ENCODE peak calls at places on chromosomes 7 and 10, in nine cellular contexts. P, F, V, X, W, C, R, Y and K are unnamed samples.

GRCh38 chr7:44196450-44196872 is 4.3 kb upstream of the YKT6 start:
- DNase-seq in P (peak; percentile 20), W (peak; percentile 49), R (peak; percentile 67), F (peak; percentile 76), C (peak; percentile 45), V (no peak), X (peak; percentile 45), Y (no peak), K (no peak)

GRCh38 chr10:103578782-103579382 is 85.4 kb downstream of the NEURL1 start:
- DNase-seq in Y (no peak), C (no peak), R (peak; percentile 71), W (no peak), F (peak; percentile 33), X (no peak), V (no peak), P (no peak), K (no peak)

GRCh38 chr10:78397796-78398195 is 364.1 kb downstream of the RPS24 start:
- DNase-seq in Y (no peak), C (no peak), F (no peak), X (no peak), P (no peak), R (no peak), V (no peak), W (no peak), K (no peak)

GRCh38 chr10:74754397-74754796 is 72.0 kb upstream of the KAT6B start:
- DNase-seq in F (no peak), P (no peak), X (no peak), Y (no peak), R (no peak), C (no peak), V (no peak), W (peak; percentile 18), K (no peak)

GRCh38 chr7:119999743-120000475 is 273.1 kb upstream of the KCND2 start:
- DNase-seq in C (no peak), F (no peak), R (no peak), Y (no peak), P (no peak), V (no peak), X (no peak), W (no peak), K (no peak)

GRCh38 chr7:21944616-21945373 is 904 bp downstream of the CDCA7L start:
- DNase-seq in X (peak; percentile 48), C (peak; percentile 63), R (peak; percentile 85), V (peak; percentile 88), F (peak; percentile 16), Y (no peak), P (no peak), W (peak; percentile 8), K (no peak)

GRCh38 chr7:31892099-31892787 is 178.0 kb downstream of the PDE1C start:
- DNase-seq in Y (no peak), R (no peak), P (no peak), V (no peak), F (no peak), X (no peak), C (no peak), W (no peak), K (no peak)

GRCh38 chr7:977326-978048 is 2.1 kb upstream of the COX19 start:
- DNase-seq in W (no peak), P (no peak), V (peak; percentile 76), R (peak; percentile 96), Y (no peak), F (peak; percentile 36), X (no peak), C (no peak), K (peak; percentile 31)

GRCh38 chr10:103800110-103800509 is 55.3 kb downstream of the SH3PXD2A start:
- DNase-seq in R (no peak), X (no peak), V (no peak), P (no peak), Y (no peak), F (no peak), C (no peak), W (no peak), K (no peak)

GRCh38 chr10:113060221-113061053 is 110.4 kb downstream of the TCF7L2 start:
- DNase-seq in P (no peak), V (no peak), Y (no peak), R (no peak), W (no peak), C (no peak), F (no peak), X (no peak), K (peak; percentile 44)

GRCh38 chr7:17552952-17553351 is 254.5 kb downstream of the AHR start:
- DNase-seq in X (no peak), W (peak; percentile 70), P (no peak), V (no peak), C (no peak), Y (no peak), F (no peak), R (no peak), K (no peak)

GRCh38 chr7:4837041-4837813 is 24.6 kb downstream of the PAPOLB start:
- DNase-seq in V (peak; percentile 67), Y (no peak), R (no peak), W (no peak), C (no peak), X (no peak), P (no peak), F (no peak), K (no peak)

GRCh38 chr7:157018997-157019591 is 8.6 kb upstream of the MNX1 start:
- DNase-seq in C (no peak), F (no peak), W (no peak), Y (no peak), P (no peak), X (no peak), R (peak; percentile 38), V (peak; percentile 66), K (no peak)

GRCh38 chr10:88819290-88819689 is 16.8 kb downstream of the LIPM start:
- DNase-seq in F (no peak), Y (no peak), X (no peak), P (no peak), C (no peak), V (no peak), W (peak; percentile 55), R (no peak), K (no peak)

GRCh38 chr10:81116990-81117389 is 579.3 kb downstream of the SH2D4B start:
- DNase-seq in W (no peak), R (peak; percentile 16), V (no peak), Y (no peak), C (no peak), X (no peak), P (no peak), F (no peak), K (no peak)

GRCh38 chr7:153415632-153416031 is 636.6 kb upstream of the DPP6 start:
- DNase-seq in C (no peak), R (no peak), X (no peak), P (no peak), V (no peak), F (no peak), W (no peak), Y (no peak), K (no peak)

GRCh38 chr7:48299580-48300169 is 128.4 kb downstream of the ABCA13 start:
- DNase-seq in W (peak; percentile 68), V (no peak), R (peak; percentile 81), Y (peak; percentile 55), X (peak; percentile 66), C (peak; percentile 60), P (peak; percentile 12), F (peak; percentile 53), K (peak; percentile 42)

GRCh38 chr7:139771001-139771956 is 6.5 kb downstream of the HIPK2 start:
- DNase-seq in W (peak; percentile 35), F (peak; percentile 72), V (no peak), R (peak; percentile 18), P (peak; percentile 54), X (no peak), Y (peak; percentile 87), C (no peak), K (no peak)

GRCh38 chr10:22229756-22230330 is 12.0 kb upstream of the EBLN1 start:
- DNase-seq in W (peak; percentile 8), F (no peak), V (no peak), Y (no peak), C (no peak), R (peak; percentile 44), P (no peak), X (no peak), K (no peak)

GRCh38 chr10:126387931-126388911 is at the start of gene ADAM12:
- DNase-seq in R (no peak), W (peak; percentile 78), X (peak; percentile 30), F (peak; percentile 18), P (peak; percentile 27), Y (no peak), C (no peak), V (no peak), K (no peak)

GRCh38 chr10:124474502-124475070 is 13.0 kb downstream of the LHPP start:
- DNase-seq in W (no peak), X (no peak), C (no peak), V (no peak), P (no peak), Y (no peak), R (no peak), F (no peak), K (no peak)

GRCh38 chr7:19262794-19263193 is 117.6 kb upstream of the FERD3L start:
- DNase-seq in V (no peak), Y (no peak), F (no peak), R (peak; percentile 2), X (no peak), C (no peak), P (no peak), W (no peak), K (no peak)

GRCh38 chr10:102163342-102163989 is 11.3 kb downstream of the NOLC1 start:
- DNase-seq in P (no peak), C (no peak), W (no peak), R (no peak), V (no peak), X (no peak), Y (no peak), F (no peak), K (no peak)

GRCh38 chr10:102918817-102919236 is 733 bp downstream of the CNNM2 start:
- DNase-seq in R (no peak), P (no peak), F (peak; percentile 33), W (no peak), C (peak; percentile 52), Y (no peak), V (peak; percentile 87), X (peak; percentile 56), K (no peak)

GRCh38 chr10:14595526-14596182 is 179.0 kb downstream of the FAM107B start:
- DNase-seq in R (no peak), V (no peak), P (no peak), F (no peak), C (no peak), Y (no peak), X (no peak), W (no peak), K (no peak)

GRCh38 chr10:4947039-4947634 is 16.1 kb upstream of the AKR1C1 start:
- DNase-seq in X (no peak), V (no peak), W (peak; percentile 60), P (no peak), Y (no peak), R (no peak), C (no peak), F (no peak), K (no peak)

GRCh38 chr7:121634356-121634755 is 238.2 kb upstream of the FAM3C start:
- DNase-seq in R (no peak), V (no peak), F (no peak), W (no peak), Y (no peak), C (no peak), P (no peak), X (no peak), K (no peak)